ENCODE peak calls at places on chromosomes 11 and 22, in six cellular contexts. G, P, Y, L, E and U are unnamed samples.

GRCh38 chr11:120807414-120808150 is 216.3 kb upstream of the TBCEL start:
- DNase-seq in G (peak), P (peak), E (peak), L (peak), Y (peak), U (no peak)

GRCh38 chr11:72333657-72334056 is 89.7 kb upstream of the PHOX2A start:
- DNase-seq in E (peak), Y (peak), G (peak), P (no peak), L (peak), U (peak)

GRCh38 chr11:47946682-47947575 is 33.4 kb upstream of the PTPRJ start:
- DNase-seq in L (peak), P (peak), E (peak), Y (peak), G (no peak), U (no peak)

GRCh38 chr11:117835576-117835975 is 11.0 kb upstream of the FXYD2 start:
- DNase-seq in G (no peak), P (no peak), L (peak), Y (no peak), E (no peak), U (no peak)

GRCh38 chr11:102010776-102011500 is 36.3 kb upstream of the CFAP300 start:
- DNase-seq in Y (peak), E (peak), P (peak), G (peak), L (peak), U (peak)

GRCh38 chr11:76293189-76293631 is 86.9 kb upstream of the WNT11 start:
- DNase-seq in L (no peak), E (no peak), G (no peak), Y (no peak), P (no peak), U (no peak)

GRCh38 chr11:32792948-32793475 is 1.4 kb downstream of the CCDC73 start:
- DNase-seq in Y (peak), L (peak), P (peak), G (peak), E (peak), U (peak)

GRCh38 chr11:103671143-103671651 is 365.2 kb upstream of the DDI1 start:
- DNase-seq in L (no peak), P (no peak), Y (no peak), E (no peak), G (no peak), U (no peak)

GRCh38 chr22:30266445-30267381 is at the start of gene OSM:
- DNase-seq in E (no peak), P (no peak), G (no peak), L (no peak), Y (no peak), U (no peak)

GRCh38 chr11:72613977-72614376 is 60.2 kb downstream of the PDE2A start:
- DNase-seq in E (no peak), Y (no peak), P (no peak), L (no peak), G (no peak), U (no peak)

GRCh38 chr11:36051235-36052072 is 107.6 kb downstream of the LDLRAD3 start:
- DNase-seq in P (no peak), G (no peak), L (no peak), Y (no peak), E (no peak), U (no peak)

GRCh38 chr11:13923182-13923581 is 39.3 kb upstream of the SPON1 start:
- DNase-seq in Y (peak), L (no peak), P (no peak), E (no peak), G (no peak), U (no peak)

GRCh38 chr11:1468002-1468401 is 18.6 kb downstream of the MOB2 start:
- DNase-seq in L (no peak), P (no peak), Y (no peak), G (no peak), E (no peak), U (no peak)

GRCh38 chr11:6420677-6421076 is 1.8 kb upstream of the APBB1 start:
- DNase-seq in P (no peak), G (no peak), E (no peak), L (no peak), Y (no peak), U (no peak)

GRCh38 chr11:1927151-1928037 is 7.9 kb downstream of the TNNT3 start:
- DNase-seq in P (no peak), G (no peak), L (no peak), Y (no peak), E (no peak), U (no peak)

GRCh38 chr11:73348838-73349237 is 27.4 kb upstream of the RELT start:
- DNase-seq in L (no peak), G (no peak), P (no peak), Y (no peak), E (no peak), U (no peak)

GRCh38 chr11:66906077-66906929 is 49.4 kb downstream of the LRFN4 start:
- DNase-seq in G (no peak), E (no peak), Y (no peak), P (peak), L (no peak), U (no peak)

GRCh38 chr11:70824590-70825300 is 426.4 kb downstream of the CTTN start:
- DNase-seq in P (no peak), G (no peak), L (no peak), Y (peak), E (no peak), U (no peak)

GRCh38 chr22:26561756-26562417 is 28.0 kb downstream of the TPST2 start:
- DNase-seq in P (no peak), L (no peak), E (no peak), Y (no peak), G (no peak), U (no peak)

GRCh38 chr22:42949159-42949558 is 65.8 kb downstream of the PACSIN2 start:
- DNase-seq in G (no peak), E (no peak), Y (peak), L (peak), P (peak), U (no peak)

GRCh38 chr11:16815047-16815767 is 76.8 kb downstream of the C11orf58 start:
- DNase-seq in E (no peak), Y (no peak), L (no peak), P (peak), G (no peak), U (no peak)

GRCh38 chr11:43316451-43316850 is 4.7 kb downstream of the API5 start:
- DNase-seq in L (no peak), G (no peak), E (peak), Y (no peak), P (peak), U (no peak)

GRCh38 chr11:121650520-121651266 is 197.9 kb upstream of the SORL1-AS1 start:
- DNase-seq in L (no peak), P (no peak), G (no peak), E (no peak), Y (no peak), U (no peak)

GRCh38 chr11:126391970-126392637 is 36.6 kb downstream of the ST3GAL4 start:
- DNase-seq in G (no peak), L (peak), P (no peak), E (no peak), Y (peak), U (no peak)

GRCh38 chr22:45996241-45997076 is 19.5 kb upstream of the WNT7B start:
- DNase-seq in E (peak), L (no peak), G (no peak), P (peak), Y (no peak), U (no peak)

GRCh38 chr11:110598725-110599124 is 113.5 kb downstream of the ARHGAP20 start:
- DNase-seq in E (no peak), Y (no peak), L (no peak), P (no peak), G (no peak), U (no peak)

GRCh38 chr11:72833792-72834501 is 19.7 kb downstream of the ATG16L2 start:
- DNase-seq in P (no peak), E (no peak), G (no peak), Y (no peak), L (no peak), U (no peak)

GRCh38 chr11:41935795-41936194 is 476.3 kb upstream of the LRRC4C start:
- DNase-seq in L (no peak), P (no peak), E (no peak), Y (no peak), G (no peak), U (no peak)

GRCh38 chr11:70577948-70578347 is 179.6 kb downstream of the CTTN start:
- DNase-seq in E (no peak), Y (no peak), G (no peak), L (no peak), P (no peak), U (no peak)

GRCh38 chr11:124865902-124866851 is 945 bp downstream of the ROBO3 start:
- DNase-seq in L (peak), Y (peak), E (peak), G (no peak), P (peak), U (no peak)

GRCh38 chr22:30650508-30651116 is 15.0 kb downstream of the SLC35E4 start:
- DNase-seq in P (no peak), L (no peak), G (no peak), Y (no peak), E (no peak), U (no peak)

GRCh38 chr22:38865201-38866023 is 6.6 kb downstream of the CBX6 start:
- DNase-seq in P (no peak), L (peak), G (no peak), E (no peak), Y (no peak), U (no peak)

GRCh38 chr22:43996170-43996980 is 27.7 kb upstream of the PARVB start:
- DNase-seq in E (no peak), Y (no peak), G (no peak), P (no peak), L (no peak), U (no peak)

GRCh38 chr11:69268911-69269310 is 25.0 kb upstream of the MYEOV start:
- DNase-seq in G (no peak), E (no peak), P (no peak), L (no peak), Y (no peak), U (no peak)

GRCh38 chr11:2316169-2316962 is 14.6 kb downstream of the TSPAN32 start:
- DNase-seq in P (no peak), L (no peak), G (no peak), E (no peak), Y (no peak), U (no peak)

DNA sequence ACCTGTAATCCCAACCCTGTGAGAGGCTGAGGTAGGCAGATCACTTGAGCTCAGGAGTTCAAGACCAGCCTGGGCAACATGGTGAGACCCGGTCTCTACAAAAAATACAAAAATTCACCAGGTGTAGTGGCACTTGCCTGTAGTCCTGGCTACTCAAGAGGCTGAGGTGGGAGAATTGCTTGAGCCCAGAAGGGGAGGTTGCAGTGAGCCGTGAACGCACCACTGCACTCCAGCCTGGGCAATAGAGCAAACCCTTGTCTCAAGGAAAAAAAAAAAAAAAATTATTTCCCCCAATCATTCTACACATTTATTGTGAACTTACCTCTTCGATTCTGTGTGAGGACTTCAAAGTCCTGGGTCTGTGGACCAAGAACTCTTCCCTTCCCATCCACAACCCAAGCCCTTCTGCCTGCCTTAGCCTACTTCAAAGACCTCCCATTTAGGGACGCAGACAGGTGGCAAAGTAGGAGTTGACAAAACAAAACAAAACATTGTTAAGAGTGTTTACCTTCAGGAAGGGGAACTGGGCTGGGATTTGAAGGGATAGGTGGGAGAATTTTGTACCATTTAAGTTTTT is 3.8 kb upstream of the WEE1 start:
- DNase-seq in P (no peak), E (no peak), L (no peak), Y (no peak), G (no peak), U (no peak)
- H4K8ac ChIP-seq in P (peak), E (peak), L (no peak), Y (no peak), G (no peak), U (no peak)

DNA sequence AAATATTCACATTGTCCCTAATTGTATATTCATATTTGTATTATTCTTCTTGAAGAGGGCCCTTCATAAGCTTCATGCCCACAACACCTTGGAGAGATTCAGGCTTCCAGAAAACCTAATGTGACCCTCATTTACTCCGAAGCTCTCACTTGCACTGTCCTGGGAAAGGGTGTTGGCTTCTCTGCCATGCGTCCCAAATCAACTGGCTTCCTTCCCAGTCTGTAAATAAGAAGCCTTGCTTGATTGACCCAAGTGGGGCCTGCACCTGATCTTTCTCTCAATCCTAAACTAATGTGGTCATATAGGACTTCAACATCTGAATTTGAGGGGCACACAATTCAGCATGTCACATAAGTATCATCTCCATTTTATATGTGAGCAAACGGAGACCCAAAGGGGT is 40.5 kb upstream of the ZBTB16 start:
- DNase-seq in Y (no peak), E (no peak), G (no peak), L (no peak), P (no peak), U (no peak)
- H2BK15ac ChIP-seq in Y (no peak), E (no peak), G (no peak), L (no peak), P (no peak), U (no peak)

DNA sequence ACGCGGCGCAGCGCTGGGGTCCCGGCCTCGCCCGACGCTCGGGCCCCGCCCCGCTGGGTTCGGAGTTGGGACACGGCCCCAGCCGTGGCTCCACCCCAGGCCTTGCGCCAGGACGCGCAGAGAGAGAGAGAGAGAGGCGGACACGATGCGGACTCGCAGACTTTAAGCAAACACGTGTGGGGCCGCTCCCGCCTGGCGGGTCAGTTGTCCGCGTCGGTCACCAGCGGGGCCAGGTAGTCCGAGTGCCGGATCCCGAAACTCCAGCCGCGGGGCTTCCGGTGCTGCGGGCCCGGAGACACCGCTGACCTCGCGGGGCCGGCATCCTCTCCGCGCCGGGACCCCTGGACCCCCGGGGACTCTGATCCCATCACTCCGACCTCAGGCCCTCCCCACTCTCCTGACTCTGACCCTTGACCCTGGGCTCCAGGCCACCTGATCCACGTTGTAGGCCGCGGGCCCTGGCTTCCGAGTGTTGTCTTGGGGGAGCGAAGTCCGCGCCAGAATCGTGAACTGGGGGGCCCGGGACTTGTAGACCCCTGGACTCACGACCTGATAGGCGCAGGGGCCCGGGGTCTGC is 556 bp upstream of the TYMP start:
- DNase-seq in G (no peak), Y (no peak), E (peak), L (peak), P (peak), U (peak)
- H4K8ac ChIP-seq in G (no peak), Y (no peak), E (peak), L (no peak), P (peak), U (peak)

DNA sequence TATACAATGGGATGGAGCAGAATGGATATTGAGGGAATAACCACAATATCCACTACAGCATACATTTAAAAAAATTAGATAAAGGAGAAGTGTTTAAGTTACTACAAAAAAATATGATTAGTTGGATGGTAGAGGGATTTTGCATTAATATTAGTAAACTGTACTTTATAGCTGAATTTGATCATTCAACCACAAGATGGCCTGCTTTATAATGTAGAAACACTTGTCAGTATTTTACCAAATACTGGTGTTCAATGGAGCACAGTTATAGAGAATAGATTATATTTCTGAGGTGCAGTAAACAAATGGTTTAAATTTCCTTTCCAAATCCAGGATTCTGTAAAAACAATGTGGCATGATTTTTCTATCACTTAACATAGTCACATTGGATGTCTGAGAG is 818.8 kb upstream of the CHORDC1 start:
- DNase-seq in G (no peak), P (no peak), Y (no peak), E (no peak), L (no peak), U (no peak)
- H2BK15ac ChIP-seq in G (no peak), P (no peak), Y (no peak), E (no peak), L (no peak), U (no peak)

GRCh38 chr22:36334081-36334831 is 53.5 kb downstream of the MYH9 start:
- DNase-seq in L (peak), G (no peak), Y (peak), E (peak), P (no peak), U (no peak)

GRCh38 chr22:36335621-36336020 is 52.1 kb downstream of the MYH9 start:
- DNase-seq in G (no peak), E (peak), Y (no peak), L (no peak), P (no peak), U (no peak)

GRCh38 chr22:36333632-36334031 is 54.1 kb downstream of the MYH9 start:
- DNase-seq in E (no peak), G (no peak), L (no peak), P (no peak), Y (no peak), U (no peak)

GRCh38 chr22:36336246-36337182 is 51.3 kb downstream of the MYH9 start:
- DNase-seq in Y (no peak), P (no peak), E (no peak), L (no peak), G (no peak), U (no peak)

GRCh38 chr22:36334838-36335603 is 52.7 kb downstream of the MYH9 start:
- DNase-seq in P (peak), E (peak), G (no peak), L (no peak), Y (peak), U (no peak)
- H4K8ac ChIP-seq in P (peak), E (peak), G (no peak), L (no peak), Y (no peak), U (peak)

DNA sequence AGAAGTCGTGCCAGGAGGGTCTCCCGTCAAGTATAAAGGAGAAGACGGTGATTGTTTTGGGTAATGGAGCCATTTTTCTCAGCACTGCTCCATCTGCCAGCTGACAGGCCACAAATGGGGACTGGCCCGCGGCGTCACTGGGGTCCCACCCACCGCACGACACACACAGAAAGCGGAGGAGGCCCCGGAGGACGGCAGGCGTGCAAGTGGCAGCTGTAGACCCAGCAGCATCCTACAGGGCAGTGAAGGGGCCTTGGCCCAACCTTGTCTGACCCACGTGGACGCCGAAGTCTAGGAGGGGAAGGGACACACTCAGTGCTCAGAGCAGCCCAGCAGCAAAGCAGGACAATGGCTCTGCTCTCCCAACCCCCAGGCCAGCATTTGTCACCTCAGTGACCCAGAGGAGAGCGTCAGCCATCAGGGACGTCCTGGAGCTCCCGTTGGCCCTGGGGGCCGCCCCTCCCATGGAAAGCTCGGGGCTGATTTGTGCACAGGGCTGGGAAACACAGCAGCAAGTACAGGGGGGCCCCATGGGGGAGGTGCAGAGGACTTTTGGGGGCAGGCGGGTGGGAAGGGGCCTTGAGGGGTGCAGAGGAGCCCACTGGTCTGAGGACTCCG is 644.4 kb downstream of the BRD1 start:
- DNase-seq in P (no peak), E (no peak), Y (no peak), L (no peak), G (no peak), U (no peak)
- H2BK15ac ChIP-seq in P (no peak), E (no peak), Y (no peak), L (no peak), G (peak), U (no peak)